ENCODE peak calls at places on chromosomes 2 and 18, in four cellular contexts. N is T-helper 17 cell; K is activated CD4-positive, alpha-beta T cell treated with anti-CD3 and anti-CD28 coated beads, Interleukin-2, amount 10 ng/mL, durations not matched to agents 7 days and 5 days; S is C1 segment of cervical spinal cord. U is an unnamed sample.
A peak's percentile ranks its signal among the peaks of the same experiment; 100 is the strongest.

GRCh38 chr18:48817021-48817461 is 133.7 kb downstream of the SMAD7 start:
- DNase-seq in N (no peak), K (no peak), S (no peak), U (no peak)

GRCh38 chr2:216659301-216659700 is 26.1 kb downstream of the IGFBP2 start:
- DNase-seq in N (no peak), S (no peak), K (no peak), U (no peak)

GRCh38 chr2:157842106-157842879 is 33.8 kb downstream of the ACVR1 start:
- DNase-seq in N (no peak), S (no peak), K (no peak), U (no peak)

GRCh38 chr2:209322041-209322440 is 101.8 kb upstream of the MAP2 start:
- DNase-seq in S (no peak), N (no peak), K (no peak), U (no peak)

GRCh38 chr2:54613794-54614257 is 109.6 kb upstream of the EML6 start:
- DNase-seq in S (no peak), K (no peak), N (no peak), U (no peak)

GRCh38 chr2:182548031-182548950 is 121.5 kb upstream of the PDE1A start:
- DNase-seq in N (no peak), K (no peak), S (no peak), U (no peak)

GRCh38 chr2:219163156-219163555 is 2.5 kb upstream of the NHEJ1 start:
- DNase-seq in K (no peak), S (no peak), N (no peak), U (no peak)

GRCh38 chr2:18077724-18078123 is 199.3 kb downstream of the KCNS3 start:
- DNase-seq in K (no peak), S (no peak), N (no peak), U (no peak)

GRCh38 chr18:2906522-2907458 is 60.0 kb downstream of the EMILIN2 start:
- DNase-seq in N (peak; percentile 54), K (peak; percentile 42), S (no peak), U (peak; percentile 88)

GRCh38 chr2:79717364-79718007 is 204.6 kb downstream of the CTNNA2 start:
- DNase-seq in N (no peak), S (no peak), K (no peak), U (peak; percentile 44)

GRCh38 chr18:460791-461190 is 39.7 kb downstream of the COLEC12 start:
- DNase-seq in S (no peak), N (no peak), K (no peak), U (no peak)

GRCh38 chr2:119659601-119660342 is 19.2 kb upstream of the TMEM177 start:
- DNase-seq in N (no peak), S (no peak), K (peak; percentile 36), U (peak; percentile 70)

GRCh38 chr2:68253211-68254068 is 1.1 kb upstream of the PPP3R1 start:
- DNase-seq in S (no peak), N (no peak), K (peak; percentile 39), U (no peak)

GRCh38 chr2:230327418-230328154 is 593 bp downstream of the SP140L start:
- DNase-seq in S (no peak), N (no peak), K (no peak), U (no peak)

GRCh38 chr2:191656792-191657191 is 21.1 kb upstream of the NABP1 start:
- DNase-seq in K (no peak), N (no peak), S (no peak), U (no peak)

GRCh38 chr2:158586491-158586890 is 129.7 kb downstream of the PKP4 start:
- DNase-seq in S (no peak), K (no peak), N (no peak), U (no peak)

GRCh38 chr2:241049739-241050623 is 51.6 kb downstream of the SNED1 start:
- DNase-seq in N (peak; percentile 9), S (no peak), K (no peak), U (peak; percentile 90)

GRCh38 chr2:134174711-134175110 is 79.2 kb upstream of the MGAT5 start:
- DNase-seq in S (no peak), K (no peak), N (no peak), U (no peak)

GRCh38 chr2:182384860-182385259 is 42.0 kb downstream of the PDE1A start:
- DNase-seq in N (no peak), S (no peak), K (no peak), U (no peak)

GRCh38 chr2:158990397-158991209 is 22.2 kb downstream of the TANC1 start:
- DNase-seq in K (no peak), S (no peak), N (no peak), U (no peak)

GRCh38 chr2:121501070-121501469 is 29.6 kb upstream of the RNU4ATAC start:
- DNase-seq in K (no peak), S (no peak), N (no peak), U (no peak)

GRCh38 chr2:1707771-1708351 is 36.5 kb downstream of the PXDN start:
- DNase-seq in N (no peak), S (no peak), K (no peak), U (peak; percentile 61)

GRCh38 chr18:23194969-23195957 is 60.0 kb downstream of the CABLES1 start:
- DNase-seq in K (no peak), S (no peak), N (no peak), U (no peak)

GRCh38 chr18:9216459-9216858 is 79.9 kb downstream of the ANKRD12 start:
- DNase-seq in S (no peak), K (no peak), N (no peak), U (no peak)

GRCh38 chr18:457120-457519 is 43.4 kb downstream of the COLEC12 start:
- DNase-seq in S (no peak), N (no peak), K (no peak), U (no peak)

GRCh38 chr2:39937621-39938020 is 158.6 kb upstream of the THUMPD2 start:
- DNase-seq in K (no peak), N (no peak), S (no peak), U (no peak)

U was measured in iPS-NIHi11.